ENCODE peak calls at places on chromosomes 4 and X, in ten cellular contexts. R, U, K, H, L, Q, J, D, T and B are unnamed samples.

GRCh38 chr4:169773889-169774288 is 16.1 kb upstream of the HPF1 start:
- DNase-seq in R (no peak), U (no peak), K (no peak), H (no peak), L (no peak), Q (no peak), J (no peak), D (no peak), T (no peak), B (no peak)

GRCh38 chr4:164935363-164935762 is 42.1 kb downstream of the TRIM61 start:
- DNase-seq in R (no peak), U (peak), K (no peak), H (no peak), L (peak), Q (no peak), J (no peak), D (no peak), T (no peak), B (no peak)

GRCh38 chr4:168082379-168082778 is 10.0 kb upstream of the ANXA10 start:
- DNase-seq in R (no peak), U (no peak), K (no peak), H (no peak), L (no peak), Q (no peak), J (no peak), D (no peak), T (no peak), B (no peak)

GRCh38 chrX:146454363-146454762 is 355.2 kb upstream of the CXorf51B start:
- DNase-seq in R (no peak), U (no peak), K (no peak), H (no peak), L (no peak), Q (no peak), J (no peak), D (no peak), T (no peak), B (no peak)

GRCh38 chr4:77342170-77342810 is 185.3 kb downstream of the CCNG2 start:
- DNase-seq in R (no peak), U (no peak), K (no peak), H (no peak), L (no peak), Q (no peak), J (no peak), D (no peak), T (no peak), B (no peak)

GRCh38 chr4:15068298-15068697 is 66.0 kb downstream of the CPEB2 start:
- DNase-seq in R (no peak), U (no peak), K (no peak), H (no peak), L (no peak), Q (no peak), J (no peak), D (no peak), T (no peak), B (no peak)

GRCh38 chrX:102627640-102628039 is 23.6 kb upstream of the GPRASP1 start:
- DNase-seq in R (no peak), U (no peak), K (no peak), H (no peak), L (no peak), Q (no peak), J (no peak), D (no peak), T (no peak), B (no peak)

GRCh38 chr4:151671541-151672059 is 89.2 kb downstream of the GATB start:
- DNase-seq in R (no peak), U (no peak), K (no peak), H (no peak), L (peak), Q (no peak), J (no peak), D (no peak), T (no peak), B (no peak)

GRCh38 chr4:4838602-4839470 is 20.6 kb upstream of the MSX1 start:
- DNase-seq in R (no peak), U (no peak), K (no peak), H (no peak), L (peak), Q (no peak), J (no peak), D (no peak), T (no peak), B (no peak)

GRCh38 chr4:133969202-133969873 is 232.3 kb downstream of the PABPC4L start:
- DNase-seq in R (no peak), U (peak), K (peak), H (no peak), L (no peak), Q (no peak), J (peak), D (no peak), T (no peak), B (peak)

GRCh38 chr4:1772869-1773538 is 20.1 kb upstream of the FGFR3 start:
- DNase-seq in R (no peak), U (no peak), K (no peak), H (no peak), L (no peak), Q (no peak), J (no peak), D (no peak), T (no peak), B (no peak)

GRCh38 chrX:78659955-78660354 is 827 bp upstream of the RTL3 start:
- DNase-seq in R (no peak), U (no peak), K (no peak), H (no peak), L (no peak), Q (no peak), J (no peak), D (no peak), T (no peak), B (no peak)

GRCh38 chrX:53684415-53685192 is 1.9 kb downstream of the HUWE1 start:
- DNase-seq in R (no peak), U (no peak), K (no peak), H (no peak), L (no peak), Q (no peak), J (no peak), D (no peak), T (no peak), B (no peak)

GRCh38 chr4:81215219-81215892 is at the start of gene PRKG2:
- DNase-seq in R (no peak), U (peak), K (no peak), H (no peak), L (peak), Q (no peak), J (peak), D (no peak), T (no peak), B (no peak)

GRCh38 chr4:81214144-81214517 is 891 bp downstream of the PRKG2 start:
- DNase-seq in R (no peak), U (no peak), K (no peak), H (no peak), L (no peak), Q (no peak), J (no peak), D (no peak), T (no peak), B (no peak)

GRCh38 chr4:81215936-81216335 is 914 bp upstream of the PRKG2 start:
- DNase-seq in R (no peak), U (peak), K (no peak), H (no peak), L (no peak), Q (no peak), J (no peak), D (no peak), T (no peak), B (no peak)

GRCh38 chr4:81213671-81214070 is 1.4 kb downstream of the PRKG2 start:
- DNase-seq in R (no peak), U (peak), K (no peak), H (no peak), L (no peak), Q (no peak), J (no peak), D (no peak), T (no peak), B (no peak)

GRCh38 chr4:81214518-81215218 is 354 bp downstream of the PRKG2 start:
- DNase-seq in R (no peak), U (peak), K (no peak), H (no peak), L (peak), Q (no peak), J (peak), D (no peak), T (no peak), B (no peak)
- H3K4me3 ChIP-seq in R (peak), U (peak), K (peak), H (peak), L (peak), Q (peak), J (peak), D (peak), T (peak), B (peak)

GRCh38 chr4:112523008-112523440 is 7.0 kb upstream of the NEUROG2 start:
- DNase-seq in R (no peak), U (peak), K (no peak), H (no peak), L (peak), Q (no peak), J (peak), D (no peak), T (no peak), B (no peak)
- TF ChIP-seq CTCF in R (peak), U (peak), K (no peak), H (no peak), L (no peak), Q (no peak), J (no peak), D (no peak), T (no peak), B (peak)

DNA sequence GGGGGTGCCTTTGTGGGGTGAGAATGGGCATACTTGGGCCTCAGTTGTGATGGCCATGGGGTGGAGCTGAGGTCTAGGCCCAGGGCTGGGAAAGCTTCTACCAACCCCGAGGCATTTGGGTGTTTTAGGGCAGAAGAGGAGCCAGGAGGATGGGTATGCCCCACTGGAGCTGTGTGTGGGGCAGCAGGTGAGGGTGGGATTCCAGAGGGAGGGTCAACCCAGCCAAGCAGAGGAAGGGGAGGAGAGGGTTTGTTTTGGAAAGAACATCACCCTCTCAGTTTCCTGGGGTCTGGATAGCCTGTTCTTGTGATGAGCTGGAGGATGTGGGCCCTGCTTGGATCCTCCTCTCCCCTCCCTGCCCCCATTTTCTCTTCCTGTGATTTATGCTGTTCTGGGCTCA is 620 bp downstream of the IL9R start:
- DNase-seq in R (no peak), U (no peak), K (no peak), H (no peak), L (no peak), Q (no peak), J (no peak), D (no peak), T (no peak), B (no peak)
- H3K4me3 ChIP-seq in R (no peak), U (no peak), K (no peak), H (no peak), L (no peak), Q (no peak), J (no peak), D (no peak), T (no peak), B (no peak)

GRCh38 chrX:115399306-115399705 is 109.8 kb downstream of the LUZP4 start:
- DNase-seq in R (no peak), U (no peak), K (no peak), H (no peak), L (no peak), Q (no peak), J (no peak), D (no peak), T (no peak), B (no peak)

GRCh38 chrX:115400960-115401359 is 111.4 kb downstream of the LUZP4 start:
- DNase-seq in R (no peak), U (no peak), K (no peak), H (no peak), L (peak), Q (no peak), J (no peak), D (no peak), T (no peak), B (no peak)

DNA sequence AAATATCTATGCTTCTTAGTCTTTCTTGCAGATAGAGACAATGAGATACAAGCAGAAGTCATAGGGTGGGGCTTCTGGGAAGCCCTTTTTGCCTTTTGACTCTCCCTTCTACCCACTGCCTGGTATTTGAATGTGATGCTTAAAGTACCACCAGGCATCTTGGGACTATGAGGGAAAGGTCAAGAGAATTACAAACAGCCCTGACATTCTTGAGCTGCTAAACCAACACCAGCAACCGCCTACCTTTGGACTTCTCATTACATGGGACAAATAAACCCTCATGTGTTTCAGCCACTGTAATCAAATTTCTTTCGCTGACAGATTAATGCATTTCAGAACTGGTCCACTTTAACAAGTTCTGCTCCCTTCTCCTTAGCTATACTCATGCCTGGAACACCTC is 112.8 kb downstream of the LUZP4 start:
- DNase-seq in R (no peak), U (no peak), K (no peak), H (no peak), L (no peak), Q (no peak), J (no peak), D (no peak), T (no peak), B (no peak)
- TF ChIP-seq CTCF in R (no peak), U (no peak), K (no peak), H (no peak), L (no peak), Q (no peak), J (no peak), D (no peak), T (no peak), B (no peak)